ENCODE peak calls at places on chromosomes 12 and 14, in nine cellular contexts. U is AG09309; J is CD4-positive, alpha-beta memory T cell; Z is GM23248; I is AG10803; W is bronchial epithelial cell; F is right atrium auricular region; T is mucosa of descending colon; E is HepG2. R is an unnamed sample.

GRCh38 chr12:98470469-98471082 is 44.8 kb upstream of the TMPO start:
- DNase-seq in U (no peak), J (no peak), Z (peak; percentile 40), I (peak; percentile 30), W (peak; percentile 29), F (peak; percentile 28), T (no peak), E (no peak), R (no peak)

GRCh38 chr12:3551386-3551785 is 60.4 kb downstream of the PRMT8 start:
- DNase-seq in U (no peak), J (no peak), Z (no peak), I (no peak), W (no peak), F (peak; percentile 58), T (peak; percentile 7), E (no peak), R (no peak)

GRCh38 chr12:100058482-100059029 is 73.8 kb upstream of the ANKS1B start:
- DNase-seq in U (peak; percentile 93), J (no peak), Z (peak; percentile 85), I (peak; percentile 91), W (peak; percentile 85), F (no peak), T (no peak), E (no peak), R (peak; percentile 89)

GRCh38 chr14:52741865-52742264 is 11.9 kb downstream of the STYX start:
- DNase-seq in U (no peak), J (peak; percentile 36), Z (no peak), I (no peak), W (no peak), F (no peak), T (no peak), E (no peak), R (no peak)

GRCh38 chr12:84542289-84542688 is 370.3 kb downstream of the SLC6A15 start:
- DNase-seq in U (no peak), J (no peak), Z (no peak), I (peak; percentile 14), W (peak; percentile 3), F (no peak), T (no peak), E (no peak), R (no peak)

GRCh38 chr14:64788706-64789105 is 84.5 kb downstream of the PLEKHG3 start:
- DNase-seq in U (peak; percentile 84), J (no peak), Z (peak; percentile 94), I (peak; percentile 93), W (peak; percentile 93), F (no peak), T (no peak), E (no peak), R (peak; percentile 88)

GRCh38 chr12:110901401-110901800 is 19.0 kb downstream of the MYL2 start:
- DNase-seq in U (no peak), J (no peak), Z (no peak), I (no peak), W (no peak), F (no peak), T (no peak), E (peak; percentile 29), R (no peak)

GRCh38 chr14:34362625-34363251 is 99.3 kb downstream of the SPTSSA start:
- DNase-seq in U (no peak), J (no peak), Z (peak; percentile 71), I (peak; percentile 58), W (no peak), F (no peak), T (no peak), E (no peak), R (no peak)

GRCh38 chr12:123165537-123165936 is 14.6 kb upstream of the PITPNM2 start:
- DNase-seq in U (no peak), J (no peak), Z (no peak), I (no peak), W (no peak), F (no peak), T (no peak), E (no peak), R (no peak)

GRCh38 chr12:132162508-132163031 is 18.3 kb downstream of the NOC4L start:
- DNase-seq in U (peak; percentile 62), J (peak; percentile 43), Z (peak; percentile 90), I (peak; percentile 86), W (no peak), F (no peak), T (no peak), E (no peak), R (peak; percentile 41)

GRCh38 chr14:99899578-99900178 is 106.5 kb downstream of the EML1 start:
- DNase-seq in U (peak; percentile 7), J (peak; percentile 5), Z (peak; percentile 47), I (peak; percentile 37), W (peak; percentile 31), F (no peak), T (no peak), E (no peak), R (no peak)

GRCh38 chr14:102903248-102903888 is 19.1 kb upstream of the AMN start:
- DNase-seq in U (no peak), J (no peak), Z (no peak), I (no peak), W (no peak), F (no peak), T (no peak), E (no peak), R (no peak)

GRCh38 chr14:83913466-83913865 is 1616.5 kb upstream of the FLRT2 start:
- DNase-seq in U (no peak), J (no peak), Z (no peak), I (no peak), W (no peak), F (no peak), T (no peak), E (no peak), R (no peak)

DNA sequence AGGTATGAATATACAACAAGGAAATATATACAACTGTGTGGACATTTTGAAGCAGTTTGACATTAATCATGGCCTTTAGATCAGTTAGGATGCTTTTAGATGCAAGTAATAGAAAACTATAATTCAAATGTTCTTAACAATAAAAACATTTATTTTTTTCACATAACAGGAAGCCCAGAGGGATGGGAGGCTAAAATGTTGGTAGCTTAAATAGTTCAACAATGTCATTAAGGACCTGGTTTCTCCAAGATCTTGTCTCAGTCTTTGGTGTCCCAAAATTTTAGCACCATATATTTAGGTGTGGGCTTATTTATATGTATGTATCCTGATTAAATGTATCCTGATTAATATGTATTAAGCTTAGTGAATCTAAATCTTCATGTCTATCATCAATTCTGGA is 292.4 kb downstream of the NUAK1 start:
- DNase-seq in U (no peak), J (no peak), Z (no peak), I (no peak), W (no peak), F (no peak), T (no peak), E (no peak), R (no peak)
- H3K4me3 ChIP-seq in U (no peak overlapping the region), J (no peak overlapping the region), Z (no peak overlapping the region), I (no peak overlapping the region), W (no peak overlapping the region), F (no peak overlapping the region), T (no peak overlapping the region), E (no peak overlapping the region), R (no peak overlapping the region)

DNA sequence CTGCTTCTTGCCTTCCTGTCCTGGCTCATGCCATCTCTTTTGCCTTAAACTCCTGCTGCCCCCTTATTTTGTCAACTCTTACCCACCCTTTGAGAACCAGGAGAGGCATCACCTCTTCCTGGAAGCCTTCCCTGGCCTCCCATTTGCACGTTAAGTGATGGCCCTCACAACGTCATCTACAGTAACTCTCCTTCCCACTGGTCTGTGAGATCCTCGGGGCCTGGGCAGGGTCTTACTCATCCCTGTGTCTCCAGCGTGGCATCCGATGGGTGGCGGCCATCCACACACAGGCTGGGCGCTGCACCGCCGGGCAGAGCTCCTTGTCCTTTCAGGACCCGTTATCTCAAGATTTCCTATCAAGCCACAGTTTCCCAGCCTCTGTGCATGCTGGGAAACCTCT is 16.8 kb upstream of the CACNA2D4 start:
- DNase-seq in U (no peak), J (no peak), Z (no peak), I (no peak), W (no peak), F (no peak), T (no peak), E (no peak), R (no peak)
- H3K4me3 ChIP-seq in U (no peak overlapping the region), J (no peak overlapping the region), Z (no peak overlapping the region), I (no peak overlapping the region), W (no peak overlapping the region), F (no peak overlapping the region), T (no peak overlapping the region), E (no peak overlapping the region), R (no peak overlapping the region)

GRCh38 chr12:89884365-89884915 is 175.8 kb upstream of the ATP2B1 start:
- DNase-seq in U (no peak), J (no peak), Z (no peak), I (no peak), W (no peak), F (no peak), T (no peak), E (no peak), R (no peak)

GRCh38 chr12:89880695-89881350 is 172.2 kb upstream of the ATP2B1 start:
- DNase-seq in U (no peak), J (peak; percentile 71), Z (no peak), I (no peak), W (no peak), F (no peak), T (peak; percentile 35), E (no peak), R (no peak)

GRCh38 chr12:89883630-89884364 is 175.2 kb upstream of the ATP2B1 start:
- DNase-seq in U (no peak), J (no peak), Z (peak; percentile 49), I (peak; percentile 41), W (no peak), F (no peak), T (no peak), E (no peak), R (no peak)

GRCh38 chr12:89882051-89882450 is 173.4 kb upstream of the ATP2B1 start:
- DNase-seq in U (peak; percentile 81), J (no peak), Z (peak; percentile 63), I (peak; percentile 60), W (no peak), F (no peak), T (no peak), E (no peak), R (peak; percentile 61)

DNA sequence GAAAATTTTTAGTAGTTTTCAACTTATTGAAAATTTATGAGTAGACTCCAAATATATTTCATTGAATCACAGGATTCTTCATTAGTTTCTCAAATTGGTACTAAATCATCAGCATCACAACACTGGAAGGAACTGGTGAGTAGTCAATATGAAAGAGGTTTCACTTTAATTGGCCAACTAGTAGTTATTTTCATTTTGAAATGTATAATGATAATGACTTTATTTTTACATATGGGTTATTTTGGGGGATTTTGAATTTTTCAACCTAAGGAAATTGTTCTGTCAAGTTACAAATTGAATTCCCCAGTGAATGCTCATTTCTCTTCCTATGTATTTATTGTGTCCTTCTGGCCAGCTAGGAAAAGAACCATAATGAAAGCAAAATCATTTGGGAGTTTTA is 174.1 kb upstream of the ATP2B1 start:
- DNase-seq in U (no peak), J (no peak), Z (no peak), I (no peak), W (no peak), F (no peak), T (no peak), E (no peak), R (no peak)
- H3K4me3 ChIP-seq in U (no peak overlapping the region), J (no peak overlapping the region), Z (no peak overlapping the region), I (no peak overlapping the region), W (no peak overlapping the region), F (no peak overlapping the region), T (no peak overlapping the region), E (no peak overlapping the region), R (no peak overlapping the region)

DNA sequence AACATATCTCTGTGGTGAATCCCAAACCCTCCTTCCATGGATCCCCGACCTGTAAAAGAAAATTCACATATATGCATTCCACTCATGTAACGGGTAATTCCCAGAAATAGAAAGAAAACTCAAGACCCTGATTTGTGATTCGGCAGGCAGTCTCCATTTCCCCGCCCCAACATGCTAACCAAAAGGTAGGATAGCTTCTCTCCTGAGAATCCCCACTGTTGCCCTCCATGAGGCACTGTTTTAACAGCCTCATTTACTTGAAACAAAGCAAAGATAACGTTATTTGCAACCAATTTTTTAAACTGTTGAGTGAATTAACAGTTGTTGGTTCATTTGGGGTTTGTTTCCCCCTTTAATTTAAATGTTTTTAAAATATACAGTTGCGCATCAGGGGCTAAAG is 774 bp upstream of the SLC2A13 start:
- DNase-seq in U (no peak), J (peak; percentile 26), Z (no peak), I (no peak), W (no peak), F (no peak), T (no peak), E (no peak), R (no peak)
- H3K4me3 ChIP-seq in U (no peak overlapping the region), J (peak overlapping the region; percentile 40), Z (peak overlapping the region; percentile 76), I (no peak overlapping the region), W (no peak overlapping the region), F (peak overlapping the region; percentile 99), T (no peak overlapping the region), E (peak overlapping the region; percentile 78), R (no peak overlapping the region)